ENCODE peak calls at places on chromosomes 6 and 20, in six cellular contexts. L is A549, G is GM12878, H is K562, F is endothelial cell of umbilical vein, A is HepG2. X is an unnamed sample.

GRCh38 chr6:88220493-88220892 is 54.3 kb upstream of the CNR1 start:
- DNase-seq in L (no peak), G (no peak), H (peak; percentile 37), F (peak; percentile 7), A (peak; percentile 2), X (peak; percentile 31)

GRCh38 chr6:41271901-41272395 is 14.5 kb downstream of the TREM1 start:
- DNase-seq in L (no peak), G (no peak), H (no peak), F (no peak), A (no peak), X (peak; percentile 98)

GRCh38 chr6:156617376-156617775 is 159.8 kb upstream of the ARID1B start:
- DNase-seq in L (no peak), G (no peak), H (peak; percentile 82), F (peak; percentile 32), A (peak; percentile 81), X (no peak)

GRCh38 chr6:116714761-116715160 is 33.8 kb downstream of the KPNA5 start:
- DNase-seq in L (no peak), G (no peak), H (no peak), F (no peak), A (no peak), X (peak; percentile 38)

GRCh38 chr6:1230689-1231605 is 81.0 kb upstream of the FOXQ1 start:
- DNase-seq in L (no peak), G (no peak), H (no peak), F (no peak), A (peak; percentile 86), X (no peak)

GRCh38 chr6:11380969-11381744 is 148.7 kb upstream of the NEDD9 start:
- DNase-seq in L (no peak), G (no peak), H (no peak), F (no peak), A (no peak), X (no peak)

GRCh38 chr6:65450451-65450850 is 256.6 kb downstream of the EYS start:
- DNase-seq in L (no peak), G (no peak), H (peak; percentile 3), F (no peak), A (no peak), X (no peak)

GRCh38 chr6:82246802-82247633 is 526 bp downstream of the IBTK start:
- DNase-seq in L (peak; percentile 40), G (no peak), H (peak; percentile 81), F (peak; percentile 73), A (peak; percentile 83), X (peak; percentile 77)

GRCh38 chr6:121694389-121695185 is 259.1 kb downstream of the GJA1 start:
- DNase-seq in L (no peak), G (no peak), H (no peak), F (peak; percentile 34), A (no peak), X (no peak)

GRCh38 chr6:89297695-89298351 is 17.3 kb downstream of the GABRR2 start:
- DNase-seq in L (peak; percentile 64), G (peak; percentile 80), H (peak; percentile 62), F (peak; percentile 97), A (peak; percentile 47), X (peak; percentile 93)

GRCh38 chr6:163494279-163494727 is 79.8 kb downstream of the QKI start:
- DNase-seq in L (no peak), G (no peak), H (no peak), F (no peak), A (no peak), X (no peak)

GRCh38 chr20:44736170-44737021 is 9.3 kb upstream of the KCNK15 start:
- DNase-seq in L (peak; percentile 86), G (no peak), H (peak; percentile 73), F (peak; percentile 79), A (peak; percentile 96), X (peak; percentile 88)

GRCh38 chr6:109440325-109441068 is at the start of the genes PPIL6 and SMPD2:
- DNase-seq in L (peak; percentile 57), G (no peak), H (peak; percentile 93), F (peak; percentile 86), A (peak; percentile 77), X (peak; percentile 94)

GRCh38 chr6:156980515-156980914 is 203.3 kb downstream of the ARID1B start:
- DNase-seq in L (no peak), G (no peak), H (no peak), F (no peak), A (no peak), X (no peak)

GRCh38 chr6:157679605-157680580 is 143.2 kb upstream of the SNX9 start:
- DNase-seq in L (no peak), G (no peak), H (no peak), F (no peak), A (no peak), X (no peak)

GRCh38 chr6:94401311-94401710 is 982.0 kb upstream of the EPHA7 start:
- DNase-seq in L (no peak), G (no peak), H (no peak), F (no peak), A (no peak), X (no peak)

GRCh38 chr20:40668449-40669228 is 20.4 kb downstream of the MAFB start:
- DNase-seq in L (no peak), G (no peak), H (peak; percentile 5), F (no peak), A (peak; percentile 96), X (no peak)

GRCh38 chr20:47785321-47785899 is at the start of gene SULF2:
- DNase-seq in L (no peak), G (no peak), H (no peak), F (no peak), A (no peak), X (no peak)

GRCh38 chr6:132734694-132735236 is 20.9 kb upstream of the VNN1 start:
- DNase-seq in L (no peak), G (no peak), H (peak; percentile 13), F (no peak), A (peak; percentile 78), X (peak; percentile 76)

GRCh38 chr6:168416531-168416930 is 24.5 kb upstream of the SMOC2 start:
- DNase-seq in L (no peak), G (no peak), H (no peak), F (no peak), A (no peak), X (no peak)

GRCh38 chr20:58481541-58482021 is 33.6 kb downstream of the APCDD1L start:
- DNase-seq in L (peak; percentile 15), G (no peak), H (peak; percentile 74), F (peak; percentile 46), A (peak; percentile 42), X (peak; percentile 72)

GRCh38 chr20:36852187-36852586 is 23.8 kb upstream of the TLDC2 start:
- DNase-seq in L (no peak), G (no peak), H (no peak), F (no peak), A (no peak), X (no peak)

GRCh38 chr6:53699462-53699861 is 33.9 kb upstream of the KLHL31 start:
- DNase-seq in L (no peak), G (no peak), H (no peak), F (no peak), A (no peak), X (no peak)

GRCh38 chr20:23132293-23132929 is 46.3 kb upstream of the CD93 start:
- DNase-seq in L (no peak), G (no peak), H (peak; percentile 77), F (peak; percentile 37), A (no peak), X (peak; percentile 66)

GRCh38 chr6:156879235-156879995 is 102.2 kb downstream of the ARID1B start:
- DNase-seq in L (no peak), G (no peak), H (no peak), F (peak; percentile 36), A (no peak), X (no peak)

DNA sequence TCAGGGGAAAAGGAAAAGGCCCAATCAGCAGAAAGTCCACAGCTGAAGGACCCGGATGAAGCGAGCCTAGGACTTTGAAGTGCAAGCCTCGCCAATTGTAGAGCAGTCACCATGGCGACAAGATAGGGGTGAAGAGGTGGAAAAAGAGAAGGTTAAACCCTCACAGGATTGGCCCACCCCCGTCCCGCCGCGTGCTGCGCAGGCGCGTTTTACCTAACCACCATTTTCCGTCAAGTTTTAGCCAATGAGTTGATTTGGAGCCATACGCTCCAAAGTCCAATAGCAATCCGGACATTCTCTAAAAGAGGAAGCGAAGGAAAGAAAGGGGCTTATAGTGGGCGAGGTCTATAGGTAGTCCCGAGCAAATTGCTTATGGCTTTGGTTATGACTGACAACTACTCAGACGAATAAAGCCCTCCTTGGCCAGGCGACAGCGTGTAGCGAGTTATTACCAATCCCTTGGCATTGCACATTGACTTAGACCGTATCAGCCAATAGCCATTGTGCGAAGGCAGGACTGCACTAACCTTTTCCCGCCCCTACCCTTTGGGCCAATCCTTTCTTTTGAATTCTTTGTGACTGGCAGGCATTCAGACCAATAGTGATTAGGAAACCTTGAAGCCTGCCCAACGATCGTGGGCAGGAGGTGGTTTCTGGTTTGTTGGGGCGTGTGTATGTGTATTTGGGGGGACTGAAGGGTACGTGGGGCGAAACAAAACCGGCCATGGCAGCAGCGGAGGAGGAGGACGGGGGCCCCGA is at the start of gene RNF5:
- DNase-seq in L (peak; percentile 95), G (peak; percentile 100), H (peak; percentile 100), F (peak; percentile 100), A (peak; percentile 100), X (peak; percentile 100)
- TF ChIP-seq POLR2A in L (no peak), G (no peak), H (peak; percentile 77), F (no peak), A (peak; percentile 14), X (peak; percentile 47)

DNA sequence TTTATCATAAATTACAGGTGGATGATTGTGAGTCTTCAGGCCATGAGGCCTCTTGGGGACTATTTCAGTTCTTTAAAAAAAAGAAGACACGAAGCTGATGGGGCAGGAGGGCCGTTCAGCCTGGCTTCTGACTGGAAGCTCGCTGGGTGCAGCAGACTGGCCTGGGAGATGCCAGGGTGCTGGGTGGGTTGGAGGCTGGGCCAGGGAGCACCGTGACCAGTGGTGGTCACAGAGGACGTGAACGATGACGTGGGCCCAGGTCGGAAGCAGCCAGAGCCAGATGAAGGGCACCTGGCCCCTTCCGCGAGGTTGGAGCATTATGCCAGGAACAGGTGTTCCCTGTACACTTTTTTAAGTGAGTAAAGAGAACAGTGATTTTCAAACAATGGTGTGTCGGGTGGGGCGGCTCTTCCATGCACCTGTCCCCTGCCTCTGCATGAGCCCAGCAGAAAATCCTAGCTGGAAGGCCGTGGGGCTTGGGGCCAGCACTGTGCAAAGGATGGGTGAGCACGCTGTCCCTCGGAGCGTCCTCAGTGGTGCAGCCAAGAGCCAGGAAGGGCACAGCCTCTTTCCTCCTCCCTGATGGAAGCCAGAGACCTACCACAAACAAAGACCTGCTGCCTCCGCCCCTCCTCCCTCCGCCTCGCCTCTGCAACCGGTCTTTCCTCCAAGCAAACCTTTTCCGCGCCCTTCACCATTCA is 350.4 kb downstream of the ZFAND3 start:
- DNase-seq in L (no peak), G (no peak), H (no peak), F (no peak), A (no peak), X (no peak)
- TF ChIP-seq MYC in L (no peak), G (no peak), H (no peak), F (no peak), A (no peak), X (no peak)

GRCh38 chr6:118968416-118968815 is 33.5 kb upstream of the MCM9 start:
- DNase-seq in L (no peak), G (no peak), H (peak; percentile 49), F (peak; percentile 44), A (peak; percentile 26), X (peak; percentile 26)
- TF ChIP-seq CTCF in L (peak; percentile 37), G (peak; percentile 3), H (peak; percentile 73), F (peak; percentile 7), A (peak; percentile 54), X (no peak)

GRCh38 chr20:1946762-1947534 is 46.9 kb downstream of the PDYN start:
- DNase-seq in L (no peak), G (no peak), H (no peak), F (no peak), A (peak; percentile 70), X (peak; percentile 76)
- TF ChIP-seq POLR2A in L (no peak), G (no peak), H (no peak), F (no peak), A (no peak), X (no peak)

GRCh38 chr20:9119776-9120175 is 50.9 kb downstream of the PLCB4 start:
- DNase-seq in L (no peak), G (no peak), H (no peak), F (no peak), A (no peak), X (no peak)
- TF ChIP-seq MYC in L (no peak), G (no peak), H (no peak), F (no peak), A (no peak), X (no peak)